ENCODE peak calls at places on chromosomes 11 and 22, in eight cellular contexts. One of them, this sample, is unnamed.

GRCh38 chr11:86524603-86525352 is 147.6 kb downstream of the ME3 start:
- DNase-seq in fibroblast of the aortic adventitia: peak
- DNase-seq in NAMALWA: no peak
- DNase-seq in effector memory CD8-positive, alpha-beta T cell: no peak
- DNase-seq in left ventricle myocardium inferior: no peak
- DNase-seq in NCI-H1417 treated with DMSO at 0.1 percent for 48 hours: no peak
- DNase-seq in astrocyte of the cerebellum: no peak
- DNase-seq in amniotic stem cell: peak
- DNase-seq in this sample: peak

GRCh38 chr11:67545280-67545679 is 22.0 kb upstream of the CABP2 start:
- DNase-seq in fibroblast of the aortic adventitia: no peak
- DNase-seq in NAMALWA: no peak
- DNase-seq in effector memory CD8-positive, alpha-beta T cell: no peak
- DNase-seq in left ventricle myocardium inferior: peak
- DNase-seq in NCI-H1417 treated with DMSO at 0.1 percent for 48 hours: no peak
- DNase-seq in astrocyte of the cerebellum: no peak
- DNase-seq in amniotic stem cell: no peak
- DNase-seq in this sample: no peak

GRCh38 chr11:130179396-130180306 is 20.1 kb downstream of the ST14 start:
- DNase-seq in fibroblast of the aortic adventitia: no peak
- DNase-seq in NAMALWA: peak
- DNase-seq in effector memory CD8-positive, alpha-beta T cell: no peak
- DNase-seq in left ventricle myocardium inferior: no peak
- DNase-seq in NCI-H1417 treated with DMSO at 0.1 percent for 48 hours: peak
- DNase-seq in astrocyte of the cerebellum: no peak
- DNase-seq in amniotic stem cell: no peak
- DNase-seq in this sample: peak

GRCh38 chr11:110070176-110070575 is 23.0 kb upstream of the ZC3H12C start:
- DNase-seq in fibroblast of the aortic adventitia: peak
- DNase-seq in NAMALWA: no peak
- DNase-seq in effector memory CD8-positive, alpha-beta T cell: no peak
- DNase-seq in left ventricle myocardium inferior: no peak
- DNase-seq in NCI-H1417 treated with DMSO at 0.1 percent for 48 hours: no peak
- DNase-seq in astrocyte of the cerebellum: no peak
- DNase-seq in amniotic stem cell: no peak
- DNase-seq in this sample: no peak

GRCh38 chr22:23212061-23213030 is 32.0 kb downstream of the BCR start:
- DNase-seq in fibroblast of the aortic adventitia: no peak
- DNase-seq in NAMALWA: peak
- DNase-seq in effector memory CD8-positive, alpha-beta T cell: no peak
- DNase-seq in left ventricle myocardium inferior: no peak
- DNase-seq in NCI-H1417 treated with DMSO at 0.1 percent for 48 hours: peak
- DNase-seq in astrocyte of the cerebellum: no peak
- DNase-seq in amniotic stem cell: no peak
- DNase-seq in this sample: no peak

GRCh38 chr11:13465909-13466371 is 2.9 kb upstream of the BTBD10 start:
- DNase-seq in fibroblast of the aortic adventitia: peak
- DNase-seq in NAMALWA: peak
- DNase-seq in effector memory CD8-positive, alpha-beta T cell: no peak
- DNase-seq in left ventricle myocardium inferior: no peak
- DNase-seq in NCI-H1417 treated with DMSO at 0.1 percent for 48 hours: no peak
- DNase-seq in astrocyte of the cerebellum: no peak
- DNase-seq in amniotic stem cell: no peak
- DNase-seq in this sample: no peak

GRCh38 chr22:36935694-36936093 is 22.3 kb downstream of the CSF2RB start:
- DNase-seq in fibroblast of the aortic adventitia: no peak
- DNase-seq in NAMALWA: no peak
- DNase-seq in effector memory CD8-positive, alpha-beta T cell: no peak
- DNase-seq in left ventricle myocardium inferior: no peak
- DNase-seq in NCI-H1417 treated with DMSO at 0.1 percent for 48 hours: no peak
- DNase-seq in astrocyte of the cerebellum: no peak
- DNase-seq in amniotic stem cell: no peak
- DNase-seq in this sample: no peak

GRCh38 chr22:27452916-27453315 is 348.6 kb downstream of the MN1 start:
- DNase-seq in fibroblast of the aortic adventitia: no peak
- DNase-seq in NAMALWA: no peak
- DNase-seq in effector memory CD8-positive, alpha-beta T cell: no peak
- DNase-seq in left ventricle myocardium inferior: no peak
- DNase-seq in NCI-H1417 treated with DMSO at 0.1 percent for 48 hours: no peak
- DNase-seq in astrocyte of the cerebellum: no peak
- DNase-seq in amniotic stem cell: no peak
- DNase-seq in this sample: no peak

GRCh38 chr11:66663741-66664296 is 13.9 kb downstream of the RBM4B start:
- DNase-seq in fibroblast of the aortic adventitia: no peak
- DNase-seq in NAMALWA: no peak
- DNase-seq in effector memory CD8-positive, alpha-beta T cell: no peak
- DNase-seq in left ventricle myocardium inferior: no peak
- DNase-seq in NCI-H1417 treated with DMSO at 0.1 percent for 48 hours: no peak
- DNase-seq in astrocyte of the cerebellum: no peak
- DNase-seq in amniotic stem cell: no peak
- DNase-seq in this sample: no peak

GRCh38 chr11:45527898-45528297 is 137.5 kb downstream of the CHST1 start:
- DNase-seq in fibroblast of the aortic adventitia: no peak
- DNase-seq in NAMALWA: no peak
- DNase-seq in effector memory CD8-positive, alpha-beta T cell: no peak
- DNase-seq in left ventricle myocardium inferior: no peak
- DNase-seq in NCI-H1417 treated with DMSO at 0.1 percent for 48 hours: no peak
- DNase-seq in astrocyte of the cerebellum: no peak
- DNase-seq in amniotic stem cell: no peak
- DNase-seq in this sample: no peak

GRCh38 chr22:37048133-37048532 is 3.4 kb upstream of the KCTD17 start:
- DNase-seq in fibroblast of the aortic adventitia: no peak
- DNase-seq in NAMALWA: no peak
- DNase-seq in effector memory CD8-positive, alpha-beta T cell: no peak
- DNase-seq in left ventricle myocardium inferior: no peak
- DNase-seq in NCI-H1417 treated with DMSO at 0.1 percent for 48 hours: no peak
- DNase-seq in astrocyte of the cerebellum: no peak
- DNase-seq in amniotic stem cell: no peak
- DNase-seq in this sample: no peak

GRCh38 chr11:60428517-60428916 is 855 bp upstream of the MS4A5 start:
- DNase-seq in fibroblast of the aortic adventitia: no peak
- DNase-seq in NAMALWA: no peak
- DNase-seq in effector memory CD8-positive, alpha-beta T cell: no peak
- DNase-seq in left ventricle myocardium inferior: no peak
- DNase-seq in NCI-H1417 treated with DMSO at 0.1 percent for 48 hours: no peak
- DNase-seq in astrocyte of the cerebellum: no peak
- DNase-seq in amniotic stem cell: no peak
- DNase-seq in this sample: no peak

GRCh38 chr11:130076774-130077481 is 7.2 kb downstream of the APLP2 start:
- DNase-seq in fibroblast of the aortic adventitia: no peak
- DNase-seq in NAMALWA: no peak
- DNase-seq in effector memory CD8-positive, alpha-beta T cell: no peak
- DNase-seq in left ventricle myocardium inferior: no peak
- DNase-seq in NCI-H1417 treated with DMSO at 0.1 percent for 48 hours: no peak
- DNase-seq in astrocyte of the cerebellum: no peak
- DNase-seq in amniotic stem cell: no peak
- DNase-seq in this sample: no peak

GRCh38 chr11:44877908-44878459 is 72.7 kb downstream of the TP53I11 start:
- DNase-seq in fibroblast of the aortic adventitia: no peak
- DNase-seq in NAMALWA: no peak
- DNase-seq in effector memory CD8-positive, alpha-beta T cell: no peak
- DNase-seq in left ventricle myocardium inferior: no peak
- DNase-seq in NCI-H1417 treated with DMSO at 0.1 percent for 48 hours: no peak
- DNase-seq in astrocyte of the cerebellum: no peak
- DNase-seq in amniotic stem cell: no peak
- DNase-seq in this sample: no peak

GRCh38 chr11:46270707-46271106 is 6.8 kb upstream of the CREB3L1 start:
- DNase-seq in fibroblast of the aortic adventitia: no peak
- DNase-seq in NAMALWA: no peak
- DNase-seq in effector memory CD8-positive, alpha-beta T cell: no peak
- DNase-seq in left ventricle myocardium inferior: no peak
- DNase-seq in NCI-H1417 treated with DMSO at 0.1 percent for 48 hours: no peak
- DNase-seq in astrocyte of the cerebellum: no peak
- DNase-seq in amniotic stem cell: no peak
- DNase-seq in this sample: no peak

GRCh38 chr11:125892071-125892470 is 4.6 kb downstream of the HYLS1 start:
- DNase-seq in fibroblast of the aortic adventitia: peak
- DNase-seq in NAMALWA: no peak
- DNase-seq in effector memory CD8-positive, alpha-beta T cell: no peak
- DNase-seq in left ventricle myocardium inferior: no peak
- DNase-seq in NCI-H1417 treated with DMSO at 0.1 percent for 48 hours: no peak
- DNase-seq in astrocyte of the cerebellum: no peak
- DNase-seq in amniotic stem cell: no peak
- DNase-seq in this sample: no peak

GRCh38 chr22:49368976-49369725 is 458.5 kb downstream of the BRD1 start:
- DNase-seq in fibroblast of the aortic adventitia: no peak
- DNase-seq in NAMALWA: no peak
- DNase-seq in effector memory CD8-positive, alpha-beta T cell: no peak
- DNase-seq in left ventricle myocardium inferior: no peak
- DNase-seq in NCI-H1417 treated with DMSO at 0.1 percent for 48 hours: no peak
- DNase-seq in astrocyte of the cerebellum: no peak
- DNase-seq in amniotic stem cell: no peak
- DNase-seq in this sample: no peak

GRCh38 chr11:11027271-11027670 is 169.4 kb upstream of the ZBED5 start:
- DNase-seq in fibroblast of the aortic adventitia: peak
- DNase-seq in NAMALWA: no peak
- DNase-seq in effector memory CD8-positive, alpha-beta T cell: no peak
- DNase-seq in left ventricle myocardium inferior: no peak
- DNase-seq in NCI-H1417 treated with DMSO at 0.1 percent for 48 hours: no peak
- DNase-seq in astrocyte of the cerebellum: peak
- DNase-seq in amniotic stem cell: peak
- DNase-seq in this sample: no peak

GRCh38 chr11:121967131-121967689 is 148.8 kb downstream of the BLID start:
- DNase-seq in fibroblast of the aortic adventitia: no peak
- DNase-seq in NAMALWA: no peak
- DNase-seq in effector memory CD8-positive, alpha-beta T cell: no peak
- DNase-seq in left ventricle myocardium inferior: no peak
- DNase-seq in NCI-H1417 treated with DMSO at 0.1 percent for 48 hours: no peak
- DNase-seq in astrocyte of the cerebellum: no peak
- DNase-seq in amniotic stem cell: no peak
- DNase-seq in this sample: no peak

GRCh38 chr11:68750988-68751325 is 363 bp downstream of the TESMIN start:
- DNase-seq in fibroblast of the aortic adventitia: no peak
- DNase-seq in NAMALWA: no peak
- DNase-seq in effector memory CD8-positive, alpha-beta T cell: no peak
- DNase-seq in left ventricle myocardium inferior: no peak
- DNase-seq in NCI-H1417 treated with DMSO at 0.1 percent for 48 hours: no peak
- DNase-seq in astrocyte of the cerebellum: no peak
- DNase-seq in amniotic stem cell: no peak
- DNase-seq in this sample: no peak

GRCh38 chr11:76623171-76623883 is 47.2 kb downstream of the LRRC32 start:
- DNase-seq in fibroblast of the aortic adventitia: peak
- DNase-seq in NAMALWA: no peak
- DNase-seq in effector memory CD8-positive, alpha-beta T cell: no peak
- DNase-seq in left ventricle myocardium inferior: no peak
- DNase-seq in NCI-H1417 treated with DMSO at 0.1 percent for 48 hours: no peak
- DNase-seq in astrocyte of the cerebellum: no peak
- DNase-seq in amniotic stem cell: no peak
- DNase-seq in this sample: no peak

GRCh38 chr11:128810784-128811514 is 56.1 kb downstream of the KCNJ1 start:
- DNase-seq in fibroblast of the aortic adventitia: no peak
- DNase-seq in NAMALWA: no peak
- DNase-seq in effector memory CD8-positive, alpha-beta T cell: no peak
- DNase-seq in left ventricle myocardium inferior: no peak
- DNase-seq in NCI-H1417 treated with DMSO at 0.1 percent for 48 hours: no peak
- DNase-seq in astrocyte of the cerebellum: no peak
- DNase-seq in amniotic stem cell: no peak
- DNase-seq in this sample: no peak

GRCh38 chr11:10459029-10459970 is 4.2 kb downstream of the AMPD3 start:
- DNase-seq in fibroblast of the aortic adventitia: no peak
- DNase-seq in NAMALWA: peak
- DNase-seq in effector memory CD8-positive, alpha-beta T cell: peak
- DNase-seq in left ventricle myocardium inferior: no peak
- DNase-seq in NCI-H1417 treated with DMSO at 0.1 percent for 48 hours: no peak
- DNase-seq in astrocyte of the cerebellum: no peak
- DNase-seq in amniotic stem cell: no peak
- DNase-seq in this sample: no peak

GRCh38 chr11:94954753-94955152 is 18.6 kb downstream of the CWC15 start:
- DNase-seq in fibroblast of the aortic adventitia: no peak
- DNase-seq in NAMALWA: no peak
- DNase-seq in effector memory CD8-positive, alpha-beta T cell: no peak
- DNase-seq in left ventricle myocardium inferior: no peak
- DNase-seq in NCI-H1417 treated with DMSO at 0.1 percent for 48 hours: no peak
- DNase-seq in astrocyte of the cerebellum: no peak
- DNase-seq in amniotic stem cell: no peak
- DNase-seq in this sample: no peak

GRCh38 chr11:78350101-78350645 is 67.4 kb downstream of the GAB2 start:
- DNase-seq in fibroblast of the aortic adventitia: peak
- DNase-seq in NAMALWA: peak
- DNase-seq in effector memory CD8-positive, alpha-beta T cell: no peak
- DNase-seq in left ventricle myocardium inferior: no peak
- DNase-seq in NCI-H1417 treated with DMSO at 0.1 percent for 48 hours: no peak
- DNase-seq in astrocyte of the cerebellum: no peak
- DNase-seq in amniotic stem cell: no peak
- DNase-seq in this sample: no peak

GRCh38 chr11:18221274-18221876 is 15.2 kb downstream of the SAA4 start:
- DNase-seq in fibroblast of the aortic adventitia: no peak
- DNase-seq in NAMALWA: no peak
- DNase-seq in effector memory CD8-positive, alpha-beta T cell: no peak
- DNase-seq in left ventricle myocardium inferior: no peak
- DNase-seq in NCI-H1417 treated with DMSO at 0.1 percent for 48 hours: no peak
- DNase-seq in astrocyte of the cerebellum: no peak
- DNase-seq in amniotic stem cell: no peak
- DNase-seq in this sample: no peak

GRCh38 chr11:106786251-106786650 is 232.0 kb downstream of the GUCY1A2 start:
- DNase-seq in fibroblast of the aortic adventitia: peak
- DNase-seq in NAMALWA: no peak
- DNase-seq in effector memory CD8-positive, alpha-beta T cell: no peak
- DNase-seq in left ventricle myocardium inferior: no peak
- DNase-seq in NCI-H1417 treated with DMSO at 0.1 percent for 48 hours: no peak
- DNase-seq in astrocyte of the cerebellum: no peak
- DNase-seq in amniotic stem cell: peak
- DNase-seq in this sample: no peak

GRCh38 chr22:43273902-43274484 is 69.2 kb downstream of the SCUBE1 start:
- DNase-seq in fibroblast of the aortic adventitia: peak
- DNase-seq in NAMALWA: peak
- DNase-seq in effector memory CD8-positive, alpha-beta T cell: peak
- DNase-seq in left ventricle myocardium inferior: no peak
- DNase-seq in NCI-H1417 treated with DMSO at 0.1 percent for 48 hours: no peak
- DNase-seq in astrocyte of the cerebellum: peak
- DNase-seq in amniotic stem cell: no peak
- DNase-seq in this sample: no peak

GRCh38 chr11:91104237-91104636 is 881.4 kb upstream of the CHORDC1 start:
- DNase-seq in fibroblast of the aortic adventitia: peak
- DNase-seq in NAMALWA: no peak
- DNase-seq in effector memory CD8-positive, alpha-beta T cell: no peak
- DNase-seq in left ventricle myocardium inferior: no peak
- DNase-seq in NCI-H1417 treated with DMSO at 0.1 percent for 48 hours: no peak
- DNase-seq in astrocyte of the cerebellum: peak
- DNase-seq in amniotic stem cell: peak
- DNase-seq in this sample: peak

GRCh38 chr11:58659404-58659803 is 36.9 kb downstream of the CNTF start:
- DNase-seq in fibroblast of the aortic adventitia: no peak
- DNase-seq in NAMALWA: no peak
- DNase-seq in effector memory CD8-positive, alpha-beta T cell: no peak
- DNase-seq in left ventricle myocardium inferior: no peak
- DNase-seq in NCI-H1417 treated with DMSO at 0.1 percent for 48 hours: no peak
- DNase-seq in astrocyte of the cerebellum: no peak
- DNase-seq in amniotic stem cell: no peak
- DNase-seq in this sample: peak

GRCh38 chr22:50730013-50730891 is 7.8 kb upstream of the ACR start:
- DNase-seq in fibroblast of the aortic adventitia: no peak
- DNase-seq in NAMALWA: no peak
- DNase-seq in effector memory CD8-positive, alpha-beta T cell: no peak
- DNase-seq in left ventricle myocardium inferior: peak
- DNase-seq in NCI-H1417 treated with DMSO at 0.1 percent for 48 hours: no peak
- DNase-seq in astrocyte of the cerebellum: no peak
- DNase-seq in amniotic stem cell: no peak
- DNase-seq in this sample: no peak

GRCh38 chr11:96015911-96016565 is 92.1 kb upstream of the MTMR2 start:
- DNase-seq in fibroblast of the aortic adventitia: no peak
- DNase-seq in NAMALWA: no peak
- DNase-seq in effector memory CD8-positive, alpha-beta T cell: peak
- DNase-seq in left ventricle myocardium inferior: no peak
- DNase-seq in NCI-H1417 treated with DMSO at 0.1 percent for 48 hours: no peak
- DNase-seq in astrocyte of the cerebellum: no peak
- DNase-seq in amniotic stem cell: no peak
- DNase-seq in this sample: no peak

GRCh38 chr22:37421468-37421877 is 5.8 kb downstream of the ELFN2 start:
- DNase-seq in fibroblast of the aortic adventitia: no peak
- DNase-seq in NAMALWA: no peak
- DNase-seq in effector memory CD8-positive, alpha-beta T cell: no peak
- DNase-seq in left ventricle myocardium inferior: no peak
- DNase-seq in NCI-H1417 treated with DMSO at 0.1 percent for 48 hours: no peak
- DNase-seq in astrocyte of the cerebellum: no peak
- DNase-seq in amniotic stem cell: no peak
- DNase-seq in this sample: no peak

GRCh38 chr11:27701262-27702105 is 1.2 kb upstream of the BDNF start:
- DNase-seq in fibroblast of the aortic adventitia: peak
- DNase-seq in NAMALWA: no peak
- DNase-seq in effector memory CD8-positive, alpha-beta T cell: no peak
- DNase-seq in left ventricle myocardium inferior: peak
- DNase-seq in NCI-H1417 treated with DMSO at 0.1 percent for 48 hours: no peak
- DNase-seq in astrocyte of the cerebellum: no peak
- DNase-seq in amniotic stem cell: peak
- DNase-seq in this sample: no peak

This sample was measured in kidney epithelial cell.